ENCODE peak calls at places on chromosome 22, in seven cellular contexts. W is CD8-positive, alpha-beta memory T cell; D is Karpas-422; L is cardiac muscle cell; Y is mammary epithelial cell; X is MM.1S; K is tibial artery. B is an unnamed sample.
A peak's percentile ranks its signal among the peaks of the same experiment; 100 is the strongest.

GRCh38 chr22:19704355-19705015 is 9.8 kb upstream of the SEPTIN5 start:
- DNase-seq in D (no peak), W (no peak), Y (no peak), L (no peak), K (peak; percentile 5), X (no peak), B (no peak)

GRCh38 chr22:40193429-40194421 is 16.0 kb downstream of the TNRC6B start:
- DNase-seq in K (no peak), D (peak; percentile 57), W (no peak), Y (no peak), L (peak; percentile 58), X (no peak), B (no peak)

GRCh38 chr22:43042101-43042780 is 27.3 kb upstream of the PACSIN2 start:
- DNase-seq in L (no peak), K (no peak), W (no peak), D (no peak), Y (peak; percentile 69), X (peak; percentile 13), B (no peak)

GRCh38 chr22:32607086-32607485 is 132.5 kb downstream of the FBXO7 start:
- DNase-seq in D (no peak), W (no peak), X (no peak), K (no peak), L (no peak), Y (no peak), B (no peak)

GRCh38 chr22:36546092-36546804 is 17.3 kb upstream of the EIF3D start:
- DNase-seq in D (peak; percentile 79), L (peak; percentile 70), W (no peak), Y (no peak), X (peak; percentile 24), K (peak; percentile 32), B (peak; percentile 51)

GRCh38 chr22:37342065-37342464 is 59.8 kb downstream of the CYTH4 start:
- DNase-seq in K (no peak), W (no peak), L (no peak), X (no peak), Y (no peak), D (no peak), B (no peak)

GRCh38 chr22:35044607-35045390 is 21.2 kb upstream of the ISX start:
- DNase-seq in Y (peak; percentile 15), X (no peak), D (peak; percentile 19), W (no peak), L (no peak), K (no peak), B (no peak)

GRCh38 chr22:33272866-33273265 is 214.7 kb upstream of the SYN3 start:
- DNase-seq in X (no peak), L (no peak), D (no peak), W (no peak), Y (no peak), K (no peak), B (no peak)

GRCh38 chr22:26979294-26979693 is 321.9 kb downstream of the MIAT start:
- DNase-seq in X (no peak), K (no peak), D (no peak), L (peak; percentile 75), W (no peak), Y (no peak), B (no peak)

GRCh38 chr22:12697441-12697840 is 2830.6 kb upstream of the OR11H1 start:
- DNase-seq in W (no peak), L (no peak), D (no peak), K (no peak), X (no peak), Y (no peak), B (no peak)

GRCh38 chr22:41939981-41940852 is 6.7 kb downstream of the CENPM start:
- DNase-seq in Y (no peak), K (no peak), L (no peak), X (peak; percentile 89), D (peak; percentile 89), W (peak; percentile 98), B (no peak)

GRCh38 chr22:37803636-37804371 is 3.9 kb upstream of the GCAT start:
- DNase-seq in K (no peak), W (no peak), Y (no peak), L (no peak), D (no peak), X (no peak), B (no peak)

GRCh38 chr22:25896098-25896497 is 154.1 kb downstream of the MYO18B start:
- DNase-seq in Y (no peak), X (no peak), L (no peak), W (no peak), K (no peak), D (peak; percentile 76), B (no peak)

GRCh38 chr22:39514373-39514973 is 5.9 kb upstream of the ATF4 start:
- DNase-seq in D (peak; percentile 75), L (peak; percentile 58), Y (no peak), K (peak; percentile 66), W (no peak), X (no peak), B (peak; percentile 55)

GRCh38 chr22:33381531-33382406 is 323.6 kb upstream of the SYN3 start:
- DNase-seq in D (no peak), X (no peak), Y (no peak), W (no peak), L (no peak), K (no peak), B (no peak)

GRCh38 chr22:48227341-48228018 is 1465.0 kb downstream of the TBC1D22A start:
- DNase-seq in L (no peak), Y (no peak), X (no peak), D (no peak), K (no peak), W (no peak), B (no peak)

GRCh38 chr22:48223488-48224190 is 1461.2 kb downstream of the TBC1D22A start:
- DNase-seq in Y (no peak), W (no peak), X (no peak), L (no peak), K (no peak), D (no peak), B (no peak)

GRCh38 chr22:48222742-48223487 is 1460.5 kb downstream of the TBC1D22A start:
- DNase-seq in K (no peak), W (no peak), D (no peak), L (no peak), Y (no peak), X (no peak), B (no peak)

GRCh38 chr22:48226026-48227013 is 1463.9 kb downstream of the TBC1D22A start:
- DNase-seq in L (no peak), Y (no peak), X (no peak), D (no peak), K (no peak), W (no peak), B (no peak)

DNA sequence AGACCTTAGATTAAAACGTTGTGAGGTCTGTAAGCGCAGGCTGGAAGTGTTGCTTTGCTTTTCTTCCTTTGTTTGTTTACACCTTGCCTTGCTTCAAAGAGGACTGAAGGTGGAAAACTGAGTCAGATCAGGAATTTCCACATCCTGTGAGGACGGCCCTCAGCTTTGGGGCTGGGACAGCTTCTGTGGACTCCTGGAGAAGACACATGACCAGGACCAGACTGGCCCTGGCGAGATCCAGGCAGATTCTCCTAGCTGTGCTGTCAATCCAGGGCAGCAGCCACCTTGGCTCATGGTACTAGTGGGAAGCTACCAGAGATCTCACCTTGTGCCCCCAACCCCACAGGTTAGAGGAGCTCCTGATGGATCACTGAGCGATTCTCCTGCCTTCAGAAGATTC is 1461.9 kb downstream of the TBC1D22A start:
- DNase-seq in W (no peak), L (no peak), X (no peak), K (no peak), Y (no peak), D (no peak), B (no peak)
- H3K9me3 ChIP-seq in W (no peaks in the 10 kb centered on the region), L (no peaks in the 10 kb centered on the region), X (no peaks in the 10 kb centered on the region), K (no peaks in the 10 kb centered on the region), Y (peaks cover 52% of the 10 kb centered on the region), D (no peaks in the 10 kb centered on the region), B (no peaks in the 10 kb centered on the region)

DNA sequence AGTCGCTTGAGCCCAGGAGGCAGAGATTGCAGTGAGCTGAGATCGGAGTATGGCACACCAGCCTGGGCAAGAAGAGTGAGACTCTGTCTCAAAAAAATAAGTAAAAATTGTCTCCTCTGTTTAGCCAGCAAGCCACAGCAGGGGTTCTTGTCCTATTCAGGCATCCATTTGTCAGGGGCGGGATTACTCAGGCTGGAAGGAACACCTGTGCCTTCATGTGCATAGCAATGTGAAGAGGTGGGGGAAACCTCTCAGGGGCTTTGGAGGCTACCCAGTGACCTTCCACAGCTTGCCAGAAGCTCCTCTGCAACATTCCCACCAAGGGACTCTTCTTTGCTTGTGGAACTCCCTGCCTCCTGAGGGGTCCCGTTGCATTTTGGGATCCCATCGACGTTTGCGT is 63.3 kb downstream of the FBLN1 start:
- DNase-seq in X (no peak), W (no peak), L (no peak), D (no peak), K (no peak), Y (no peak), B (no peak)
- H3K27ac ChIP-seq in X (no peak overlapping the region), W (no peak overlapping the region), L (no peak overlapping the region), D (no peak overlapping the region), K (no peak overlapping the region), Y (no peak overlapping the region), B (no peak overlapping the region)

DNA sequence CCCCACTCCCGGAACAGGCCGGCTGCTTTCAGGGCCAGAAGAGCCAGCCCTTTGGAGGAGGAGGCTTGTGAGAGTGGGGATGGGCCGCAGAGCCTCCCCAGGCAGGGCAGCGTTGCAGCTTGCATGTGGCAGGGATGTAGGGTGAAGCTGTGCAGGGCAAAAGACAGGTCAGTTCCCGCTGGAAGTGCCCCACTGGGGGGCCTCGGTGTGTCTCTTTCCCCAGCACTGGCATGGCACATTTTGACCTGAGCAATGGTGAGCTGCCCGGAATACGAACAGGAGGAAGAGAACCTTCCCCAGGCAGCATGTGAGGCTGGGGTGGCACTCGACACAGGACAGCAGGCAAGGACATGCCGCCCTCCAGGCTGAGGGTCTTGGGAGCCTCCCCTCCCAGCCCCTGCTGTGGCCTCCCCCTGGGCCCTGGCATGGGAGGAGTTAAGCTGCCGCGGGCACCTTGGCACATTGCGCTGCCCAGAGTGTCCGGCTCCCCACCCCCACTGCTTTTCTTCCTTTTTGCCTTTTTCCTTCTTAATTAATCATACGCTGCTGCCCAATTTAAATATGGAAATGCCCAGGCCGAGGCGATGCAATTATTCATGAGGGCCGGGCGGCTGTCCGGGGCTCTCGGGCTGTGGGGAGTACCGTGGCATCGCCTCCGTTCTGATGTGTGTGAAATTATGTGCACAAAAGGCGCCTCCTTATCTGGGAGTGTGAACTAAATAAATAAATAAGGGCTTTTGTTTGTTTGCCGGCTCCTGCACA is 76.0 kb upstream of the WNT7B start:
- DNase-seq in L (no peak), X (peak; percentile 81), W (no peak), Y (peak; percentile 53), K (peak; percentile 55), D (peak; percentile 87), B (peak; percentile 32)
- H3K27me3 ChIP-seq in L (peaks cover 15% of the 10 kb centered on the region), X (no peaks in the 10 kb centered on the region), W (no peaks in the 10 kb centered on the region), Y (no peaks in the 10 kb centered on the region), K (no peaks in the 10 kb centered on the region), D (no peaks in the 10 kb centered on the region), B (no peaks in the 10 kb centered on the region)

DNA sequence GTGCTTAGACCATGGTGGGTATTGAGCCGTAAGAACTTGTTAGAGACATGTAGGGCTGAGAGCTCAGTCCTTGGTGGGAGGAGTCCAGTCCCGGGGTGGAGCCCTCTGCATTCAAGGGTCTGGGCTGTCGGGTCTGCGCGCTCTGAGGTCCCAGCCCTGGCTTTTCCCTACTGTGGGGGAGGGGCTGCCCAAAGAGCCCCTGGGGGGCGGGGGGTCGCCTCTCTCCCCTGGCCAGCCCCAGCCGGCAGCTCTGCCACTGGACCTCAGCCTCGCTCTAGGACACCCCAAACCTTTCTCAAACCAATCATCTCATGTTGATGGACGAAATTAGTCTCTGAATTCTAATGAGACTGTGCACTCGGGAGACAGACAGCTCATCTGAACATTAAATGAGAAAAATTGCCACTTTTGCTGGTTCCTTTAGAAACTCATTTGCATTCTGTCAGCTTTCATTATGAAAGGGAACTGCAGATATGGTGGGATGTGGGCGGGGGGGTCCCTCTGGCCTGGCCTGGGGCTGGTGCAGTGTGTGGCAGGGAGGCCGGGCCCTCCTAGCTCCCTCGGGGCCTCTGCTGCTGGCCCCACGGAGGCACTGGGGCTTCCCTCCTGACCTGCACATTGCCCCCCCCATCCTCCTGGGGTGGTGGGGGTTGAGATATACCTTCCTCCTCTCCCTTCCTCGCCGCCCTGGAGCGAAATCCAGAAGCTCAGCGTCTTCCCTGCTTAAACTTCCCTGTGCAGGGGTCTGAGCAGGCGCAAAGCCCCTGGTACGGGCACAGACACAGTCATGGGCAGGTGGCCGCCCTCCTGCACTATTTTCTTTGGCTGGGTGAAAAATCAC is 1006.1 kb downstream of the BRD1 start:
- DNase-seq in W (no peak), D (peak; percentile 44), L (no peak), Y (no peak), K (no peak), X (no peak), B (no peak)
- H3K9me3 ChIP-seq in W (no peaks in the 10 kb centered on the region), D (no peaks in the 10 kb centered on the region), L (no peaks in the 10 kb centered on the region), Y (peaks cover 56% of the 10 kb centered on the region), K (no peaks in the 10 kb centered on the region), X (no peaks in the 10 kb centered on the region), B (no peaks in the 10 kb centered on the region)

B was measured in DND-41.